ENCODE peak calls at places on chromosomes 6 and 20, in seven cellular contexts. One of them, this sample, is unnamed.

GRCh38 chr6:31128093-31128676 is 7.9 kb upstream of the CDSN start:
- DNase-seq in H54: no peak
- DNase-seq in T47D: peak
- DNase-seq in stimulated activated CD8-positive, alpha-beta memory T cell treated with anti-CD3 and anti-CD28 coated beads, Interleukin-7, amount 100 ng/mL, for 1 hour: peak
- DNase-seq in A549: peak
- DNase-seq in GM20000: peak
- DNase-seq in LoVo: peak
- DNase-seq in this sample: no peak

GRCh38 chr6:3405679-3406078 is 51.2 kb downstream of the SLC22A23 start:
- DNase-seq in H54: no peak
- DNase-seq in T47D: no peak
- DNase-seq in stimulated activated CD8-positive, alpha-beta memory T cell treated with anti-CD3 and anti-CD28 coated beads, Interleukin-7, amount 100 ng/mL, for 1 hour: no peak
- DNase-seq in A549: peak
- DNase-seq in GM20000: no peak
- DNase-seq in LoVo: peak
- DNase-seq in this sample: no peak

GRCh38 chr6:165799736-165800135 is 136.7 kb upstream of the PDE10A start:
- DNase-seq in H54: no peak
- DNase-seq in T47D: no peak
- DNase-seq in stimulated activated CD8-positive, alpha-beta memory T cell treated with anti-CD3 and anti-CD28 coated beads, Interleukin-7, amount 100 ng/mL, for 1 hour: no peak
- DNase-seq in A549: no peak
- DNase-seq in GM20000: no peak
- DNase-seq in LoVo: no peak
- DNase-seq in this sample: no peak

GRCh38 chr20:5090191-5090590 is 29.6 kb downstream of the PCNA start:
- DNase-seq in H54: no peak
- DNase-seq in T47D: no peak
- DNase-seq in stimulated activated CD8-positive, alpha-beta memory T cell treated with anti-CD3 and anti-CD28 coated beads, Interleukin-7, amount 100 ng/mL, for 1 hour: no peak
- DNase-seq in A549: no peak
- DNase-seq in GM20000: no peak
- DNase-seq in LoVo: no peak
- DNase-seq in this sample: peak

GRCh38 chr6:139533573-139534471 is 159.4 kb upstream of the CITED2 start:
- DNase-seq in H54: no peak
- DNase-seq in T47D: no peak
- DNase-seq in stimulated activated CD8-positive, alpha-beta memory T cell treated with anti-CD3 and anti-CD28 coated beads, Interleukin-7, amount 100 ng/mL, for 1 hour: no peak
- DNase-seq in A549: peak
- DNase-seq in GM20000: no peak
- DNase-seq in LoVo: peak
- DNase-seq in this sample: no peak

GRCh38 chr20:35883341-35883777 is 70.9 kb downstream of the SCAND1 start:
- DNase-seq in H54: no peak
- DNase-seq in T47D: no peak
- DNase-seq in stimulated activated CD8-positive, alpha-beta memory T cell treated with anti-CD3 and anti-CD28 coated beads, Interleukin-7, amount 100 ng/mL, for 1 hour: no peak
- DNase-seq in A549: no peak
- DNase-seq in GM20000: no peak
- DNase-seq in LoVo: no peak
- DNase-seq in this sample: no peak

GRCh38 chr6:56854086-56854485 is 100.8 kb upstream of the BEND6 start:
- DNase-seq in H54: no peak
- DNase-seq in T47D: no peak
- DNase-seq in stimulated activated CD8-positive, alpha-beta memory T cell treated with anti-CD3 and anti-CD28 coated beads, Interleukin-7, amount 100 ng/mL, for 1 hour: no peak
- DNase-seq in A549: no peak
- DNase-seq in GM20000: no peak
- DNase-seq in LoVo: no peak
- DNase-seq in this sample: no peak

GRCh38 chr6:46749731-46750130 is 3.0 kb downstream of the ANKRD66 start:
- DNase-seq in H54: no peak
- DNase-seq in T47D: no peak
- DNase-seq in stimulated activated CD8-positive, alpha-beta memory T cell treated with anti-CD3 and anti-CD28 coated beads, Interleukin-7, amount 100 ng/mL, for 1 hour: no peak
- DNase-seq in A549: no peak
- DNase-seq in GM20000: no peak
- DNase-seq in LoVo: no peak
- DNase-seq in this sample: no peak

GRCh38 chr6:55974688-55975087 is 99.3 kb upstream of the BMP5 start:
- DNase-seq in H54: no peak
- DNase-seq in T47D: no peak
- DNase-seq in stimulated activated CD8-positive, alpha-beta memory T cell treated with anti-CD3 and anti-CD28 coated beads, Interleukin-7, amount 100 ng/mL, for 1 hour: no peak
- DNase-seq in A549: no peak
- DNase-seq in GM20000: no peak
- DNase-seq in LoVo: no peak
- DNase-seq in this sample: no peak

GRCh38 chr6:79468116-79468515 is 69.1 kb downstream of the LCA5 start:
- DNase-seq in H54: no peak
- DNase-seq in T47D: no peak
- DNase-seq in stimulated activated CD8-positive, alpha-beta memory T cell treated with anti-CD3 and anti-CD28 coated beads, Interleukin-7, amount 100 ng/mL, for 1 hour: no peak
- DNase-seq in A549: no peak
- DNase-seq in GM20000: no peak
- DNase-seq in LoVo: no peak
- DNase-seq in this sample: no peak

GRCh38 chr6:3046295-3046694 is 22.0 kb upstream of the RIPK1 start:
- DNase-seq in H54: no peak
- DNase-seq in T47D: no peak
- DNase-seq in stimulated activated CD8-positive, alpha-beta memory T cell treated with anti-CD3 and anti-CD28 coated beads, Interleukin-7, amount 100 ng/mL, for 1 hour: no peak
- DNase-seq in A549: no peak
- DNase-seq in GM20000: no peak
- DNase-seq in LoVo: no peak
- DNase-seq in this sample: no peak

GRCh38 chr6:3455121-3455489 is 1.7 kb downstream of the SLC22A23 start:
- DNase-seq in H54: no peak
- DNase-seq in T47D: peak
- DNase-seq in stimulated activated CD8-positive, alpha-beta memory T cell treated with anti-CD3 and anti-CD28 coated beads, Interleukin-7, amount 100 ng/mL, for 1 hour: no peak
- DNase-seq in A549: no peak
- DNase-seq in GM20000: peak
- DNase-seq in LoVo: no peak
- DNase-seq in this sample: no peak

GRCh38 chr6:159255434-159255951 is 86.3 kb downstream of the FNDC1 start:
- DNase-seq in H54: no peak
- DNase-seq in T47D: no peak
- DNase-seq in stimulated activated CD8-positive, alpha-beta memory T cell treated with anti-CD3 and anti-CD28 coated beads, Interleukin-7, amount 100 ng/mL, for 1 hour: no peak
- DNase-seq in A549: no peak
- DNase-seq in GM20000: no peak
- DNase-seq in LoVo: no peak
- DNase-seq in this sample: no peak

GRCh38 chr6:15346315-15346714 is 100.4 kb downstream of the JARID2 start:
- DNase-seq in H54: no peak
- DNase-seq in T47D: no peak
- DNase-seq in stimulated activated CD8-positive, alpha-beta memory T cell treated with anti-CD3 and anti-CD28 coated beads, Interleukin-7, amount 100 ng/mL, for 1 hour: no peak
- DNase-seq in A549: no peak
- DNase-seq in GM20000: no peak
- DNase-seq in LoVo: no peak
- DNase-seq in this sample: no peak

GRCh38 chr6:131367206-131367873 is 205.7 kb upstream of the ARG1 start:
- DNase-seq in H54: no peak
- DNase-seq in T47D: no peak
- DNase-seq in stimulated activated CD8-positive, alpha-beta memory T cell treated with anti-CD3 and anti-CD28 coated beads, Interleukin-7, amount 100 ng/mL, for 1 hour: no peak
- DNase-seq in A549: no peak
- DNase-seq in GM20000: no peak
- DNase-seq in LoVo: no peak
- DNase-seq in this sample: no peak

GRCh38 chr6:2817778-2818443 is 23.8 kb downstream of the SERPINB1 start:
- DNase-seq in H54: no peak
- DNase-seq in T47D: no peak
- DNase-seq in stimulated activated CD8-positive, alpha-beta memory T cell treated with anti-CD3 and anti-CD28 coated beads, Interleukin-7, amount 100 ng/mL, for 1 hour: no peak
- DNase-seq in A549: peak
- DNase-seq in GM20000: no peak
- DNase-seq in LoVo: peak
- DNase-seq in this sample: peak